ENCODE peak calls at places on chromosome 2, in seven cellular contexts. V is lower lobe of right lung, A is H9, Y is brain microvascular endothelial cell, Z is progenitor cell of endocrine pancreas, Q is astrocyte of the spinal cord, S is heart right ventricle. B is an unnamed sample.

GRCh38 chr2:14776216-14776615 is 143.7 kb downstream of the LRATD1 start:
- DNase-seq in Q (no peak), Z (no peak), Y (no peak), V (no peak), S (no peak), A (no peak), B (no peak)

GRCh38 chr2:225002039-225002655 is 40.1 kb downstream of the DOCK10 start:
- DNase-seq in S (no peak), A (peak; percentile 39), Z (no peak), Q (peak; percentile 78), Y (peak; percentile 61), V (no peak), B (peak; percentile 33)

GRCh38 chr2:164737612-164738081 is 104.0 kb downstream of the COBLL1 start:
- DNase-seq in Y (peak; percentile 53), Z (peak; percentile 30), A (peak; percentile 77), S (peak; percentile 27), V (peak; percentile 60), Q (peak; percentile 65), B (peak; percentile 39)

GRCh38 chr2:176709541-176709951 is 440.3 kb downstream of the MTX2 start:
- DNase-seq in Q (peak; percentile 37), A (no peak), S (peak; percentile 45), Z (no peak), V (no peak), Y (peak; percentile 4), B (peak; percentile 27)

GRCh38 chr2:222440670-222441422 is 16.5 kb downstream of the SGPP2 start:
- DNase-seq in Q (peak; percentile 83), V (no peak), A (no peak), Z (no peak), Y (peak; percentile 43), S (no peak), B (no peak)

GRCh38 chr2:170605862-170606261 is 109.3 kb upstream of the SP5 start:
- DNase-seq in V (no peak), Y (no peak), Z (no peak), S (no peak), A (no peak), Q (no peak), B (no peak)

GRCh38 chr2:110865188-110865587 is 132.8 kb downstream of the ACOXL start:
- DNase-seq in S (no peak), Z (no peak), Q (no peak), Y (no peak), V (no peak), A (no peak), B (no peak)

GRCh38 chr2:28713582-28714292 is 37.9 kb upstream of the PPP1CB start:
- DNase-seq in Y (peak; percentile 19), S (no peak), A (no peak), Q (peak; percentile 50), Z (no peak), V (no peak), B (no peak)

GRCh38 chr2:172427990-172428840 is 829 bp downstream of the ITGA6 start:
- DNase-seq in S (peak; percentile 51), A (peak; percentile 63), Z (peak; percentile 55), Y (no peak), Q (peak; percentile 37), V (peak; percentile 65), B (peak; percentile 30)

GRCh38 chr2:241842620-241843211 is 16.0 kb downstream of the PDCD1 start:
- DNase-seq in A (peak; percentile 32), Z (no peak), V (peak; percentile 75), S (peak; percentile 49), Y (no peak), Q (no peak), B (no peak)

GRCh38 chr2:97688062-97688827 is 18.7 kb downstream of the C2orf92 start:
- DNase-seq in Z (no peak), S (no peak), V (no peak), Y (no peak), Q (no peak), A (no peak), B (no peak)
- TF ChIP-seq CTCF in Z (no peak), S (no peak), V (no peak), Y (no peak), Q (no peak), A (no peak), B (no peak)

GRCh38 chr2:189498205-189498604 is 56.9 kb downstream of the WDR75 start:
- DNase-seq in V (no peak), Q (no peak), Z (no peak), Y (no peak), S (no peak), A (no peak), B (no peak)
- TF ChIP-seq CTCF in V (peak; percentile 14), Q (no peak), Z (no peak), Y (peak; percentile 37), S (no peak), A (no peak), B (no peak)

GRCh38 chr2:136117909-136118818 is at the start of gene CXCR4:
- DNase-seq in Z (peak; percentile 80), V (peak; percentile 87), S (peak; percentile 76), A (peak; percentile 91), Y (no peak), Q (peak; percentile 29), B (peak; percentile 90)
- TF ChIP-seq CTCF in Z (peak; percentile 37), V (no peak), S (no peak), A (peak; percentile 56), Y (peak; percentile 52), Q (peak; percentile 30), B (peak; percentile 38)

GRCh38 chr2:134897932-134898331 is 20.7 kb upstream of the CCNT2 start:
- DNase-seq in A (no peak), V (no peak), Y (no peak), S (no peak), Z (no peak), Q (peak; percentile 25), B (no peak)
- TF ChIP-seq CTCF in A (peak; percentile 67), V (peak; percentile 39), Y (no peak), S (no peak), Z (peak; percentile 66), Q (peak; percentile 26), B (peak; percentile 37)

GRCh38 chr2:134491796-134492441 is 226.9 kb downstream of the TMEM163 start:
- DNase-seq in V (no peak), Z (no peak), S (peak; percentile 21), A (no peak), Y (no peak), Q (no peak), B (no peak)
- TF ChIP-seq CTCF in V (no peak), Z (peak; percentile 25), S (no peak), A (no peak), Y (no peak), Q (no peak), B (no peak)

GRCh38 chr2:36701918-36702317 is 5.4 kb downstream of the VIT start:
- DNase-seq in Z (no peak), Q (no peak), V (no peak), Y (no peak), A (no peak), S (no peak), B (no peak)

GRCh38 chr2:36700311-36700710 is 3.8 kb downstream of the VIT start:
- DNase-seq in Z (no peak), A (no peak), S (no peak), Y (no peak), Q (no peak), V (no peak), B (no peak)

GRCh38 chr2:36698978-36699377 is 2.5 kb downstream of the VIT start:
- DNase-seq in Q (no peak), Y (no peak), S (no peak), Z (no peak), V (no peak), A (no peak), B (no peak)

GRCh38 chr2:36702781-36703180 is 6.3 kb downstream of the VIT start:
- DNase-seq in Z (no peak), V (no peak), S (no peak), Y (no peak), Q (no peak), A (no peak), B (no peak)

DNA sequence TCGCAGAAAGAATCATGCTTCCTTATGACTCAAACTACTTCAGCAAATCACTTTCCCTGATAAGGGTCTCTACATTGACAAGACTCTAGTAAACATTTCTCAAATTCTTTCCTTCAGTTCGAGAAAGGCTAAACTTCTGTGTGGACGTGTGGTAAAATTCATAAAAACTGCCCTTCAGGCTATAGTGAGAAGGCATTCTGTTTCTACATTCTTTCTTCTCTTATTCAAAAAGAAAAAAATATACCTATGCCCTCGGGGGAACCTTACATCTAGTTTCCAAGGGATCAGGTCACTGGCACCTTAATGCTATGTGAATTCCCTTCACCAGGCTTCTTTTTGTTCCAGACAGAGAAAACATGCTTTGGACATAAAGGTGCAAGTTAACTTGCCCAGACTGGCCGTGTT is 4.9 kb downstream of the VIT start:
- DNase-seq in S (no peak), Z (no peak), Q (no peak), Y (peak; percentile 18), V (no peak), A (no peak), B (no peak)
- TF ChIP-seq CTCF in S (no peak), Z (peak; percentile 55), Q (no peak), Y (peak; percentile 21), V (no peak), A (peak; percentile 56), B (no peak)

GRCh38 chr2:74502147-74502719 is 2.8 kb upstream of the LBX2 start:
- DNase-seq in S (no peak), Y (no peak), Q (no peak), Z (no peak), V (peak; percentile 48), A (no peak), B (no peak)

GRCh38 chr2:74503506-74504475 is 3.7 kb downstream of the PCGF1 start:
- DNase-seq in Y (no peak), V (no peak), Z (no peak), S (no peak), A (no peak), Q (no peak), B (no peak)

GRCh38 chr2:74504591-74504990 is 2.9 kb downstream of the PCGF1 start:
- DNase-seq in Q (no peak), V (no peak), Z (no peak), Y (no peak), A (no peak), S (no peak), B (no peak)

GRCh38 chr2:74501335-74502071 is 2.1 kb upstream of the LBX2 start:
- DNase-seq in A (peak; percentile 39), Z (no peak), V (peak; percentile 30), Q (no peak), S (no peak), Y (no peak), B (no peak)

DNA sequence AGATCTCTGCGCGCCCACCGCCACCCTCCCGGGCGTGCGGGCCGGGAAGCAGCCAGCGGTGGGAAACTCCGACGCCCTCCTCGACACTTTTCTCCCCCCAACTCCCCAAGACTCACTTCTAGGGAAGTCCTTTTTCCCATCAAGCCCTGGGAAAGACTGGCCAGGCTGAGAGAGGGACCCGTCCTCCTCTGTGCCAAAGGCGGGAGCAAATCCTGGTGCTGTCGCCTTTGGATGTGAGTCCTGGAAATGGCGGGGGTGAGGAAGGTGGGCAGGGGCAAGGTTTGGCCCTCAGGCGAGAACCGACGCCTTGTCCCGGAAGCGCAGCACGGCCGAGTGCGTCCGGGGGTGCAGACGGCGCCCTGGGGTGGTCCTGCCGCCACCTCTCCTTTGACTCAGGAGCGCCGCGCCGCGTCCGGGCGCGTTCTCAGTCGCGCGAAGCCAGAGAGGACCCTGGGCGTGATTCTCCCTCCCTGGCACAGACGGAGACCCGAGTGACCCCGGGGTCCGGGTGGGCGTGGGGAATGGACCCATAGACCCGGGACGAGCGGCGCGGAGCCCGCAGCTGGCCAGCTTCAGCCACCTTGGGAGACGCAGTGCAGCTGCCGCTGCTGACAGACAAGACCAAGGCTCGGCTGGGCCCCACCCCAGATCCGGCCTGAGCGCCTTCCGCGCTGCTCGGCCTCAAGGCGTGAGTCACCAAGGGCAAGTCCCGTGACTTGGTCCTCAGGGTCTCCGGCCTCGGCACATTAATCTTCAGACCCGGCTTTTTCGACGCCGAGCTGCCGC is 3.5 kb upstream of the LBX2 start:
- DNase-seq in Q (peak; percentile 83), S (peak; percentile 87), A (peak; percentile 82), Y (peak; percentile 74), Z (no peak), V (peak; percentile 87), B (peak; percentile 64)
- TF ChIP-seq CTCF in Q (peak; percentile 43), S (no peak), A (peak; percentile 36), Y (peak; percentile 51), Z (peak; percentile 38), V (peak; percentile 24), B (no peak)